ENCODE peak calls at places on chromosome 4, in six cellular contexts. One of them, this sample, is unnamed.
A peak's percentile ranks its signal among the peaks of the same experiment; 100 is the strongest.

GRCh38 chr4:152352645-152353116 is 183.2 kb downstream of the FBXW7 start:
- DNase-seq in NT2/D1: peak; percentile 11
- DNase-seq in HepG2: peak; percentile 46
- DNase-seq in HCT116: peak; percentile 81
- DNase-seq in K562: no peak
- DNase-seq in H1: no peak
- DNase-seq in this sample: peak; percentile 59

GRCh38 chr4:126733301-126733700 is 899.5 kb upstream of the INTU start:
- DNase-seq in NT2/D1: no peak
- DNase-seq in HepG2: no peak
- DNase-seq in HCT116: no peak
- DNase-seq in K562: no peak
- DNase-seq in H1: no peak
- DNase-seq in this sample: no peak

GRCh38 chr4:134756456-134756855 is 554.9 kb upstream of the PABPC4L start:
- DNase-seq in NT2/D1: no peak
- DNase-seq in HepG2: no peak
- DNase-seq in HCT116: no peak
- DNase-seq in K562: no peak
- DNase-seq in H1: no peak
- DNase-seq in this sample: no peak

GRCh38 chr4:134544303-134544761 is 342.7 kb upstream of the PABPC4L start:
- DNase-seq in NT2/D1: no peak
- DNase-seq in HepG2: no peak
- DNase-seq in HCT116: peak; percentile 23
- DNase-seq in K562: no peak
- DNase-seq in H1: no peak
- DNase-seq in this sample: no peak

GRCh38 chr4:47154816-47155370 is 123.5 kb downstream of the GABRB1 start:
- DNase-seq in NT2/D1: no peak
- DNase-seq in HepG2: no peak
- DNase-seq in HCT116: no peak
- DNase-seq in K562: no peak
- DNase-seq in H1: no peak
- DNase-seq in this sample: no peak

GRCh38 chr4:158599150-158599549 is 72.5 kb downstream of the C4orf46 start:
- DNase-seq in NT2/D1: no peak
- DNase-seq in HepG2: no peak
- DNase-seq in HCT116: no peak
- DNase-seq in K562: no peak
- DNase-seq in H1: no peak
- DNase-seq in this sample: no peak

GRCh38 chr4:153318696-153319320 is 25.7 kb upstream of the MND1 start:
- DNase-seq in NT2/D1: no peak
- DNase-seq in HepG2: peak; percentile 40
- DNase-seq in HCT116: peak; percentile 39
- DNase-seq in K562: peak; percentile 22
- DNase-seq in H1: no peak
- DNase-seq in this sample: no peak

GRCh38 chr4:92236907-92237306 is 66.9 kb upstream of the GRID2 start:
- DNase-seq in NT2/D1: no peak
- DNase-seq in HepG2: no peak
- DNase-seq in HCT116: no peak
- DNase-seq in K562: no peak
- DNase-seq in H1: no peak
- DNase-seq in this sample: no peak

GRCh38 chr4:151484396-151485102 is 75.6 kb downstream of the FHIP1A start:
- DNase-seq in NT2/D1: peak; percentile 66
- DNase-seq in HepG2: peak; percentile 38
- DNase-seq in HCT116: peak; percentile 38
- DNase-seq in K562: no peak
- DNase-seq in H1: no peak
- DNase-seq in this sample: no peak

GRCh38 chr4:30767147-30767546 is 47.0 kb downstream of the PCDH7 start:
- DNase-seq in NT2/D1: no peak
- DNase-seq in HepG2: no peak
- DNase-seq in HCT116: peak; percentile 72
- DNase-seq in K562: no peak
- DNase-seq in H1: no peak
- DNase-seq in this sample: no peak

GRCh38 chr4:73674451-73674919 is 54.2 kb upstream of the RASSF6 start:
- DNase-seq in NT2/D1: no peak
- DNase-seq in HepG2: no peak
- DNase-seq in HCT116: no peak
- DNase-seq in K562: no peak
- DNase-seq in H1: no peak
- DNase-seq in this sample: no peak

GRCh38 chr4:124711469-124712416 is 789 bp downstream of the ANKRD50 start:
- DNase-seq in NT2/D1: peak; percentile 35
- DNase-seq in HepG2: peak; percentile 41
- DNase-seq in HCT116: peak; percentile 41
- DNase-seq in K562: peak; percentile 65
- DNase-seq in H1: peak; percentile 80
- DNase-seq in this sample: no peak

GRCh38 chr4:119303587-119304305 is 18.2 kb downstream of the FABP2 start:
- DNase-seq in NT2/D1: no peak
- DNase-seq in HepG2: no peak
- DNase-seq in HCT116: no peak
- DNase-seq in K562: no peak
- DNase-seq in H1: no peak
- DNase-seq in this sample: no peak

GRCh38 chr4:88162636-88163035 is 4.2 kb upstream of the ABCG2 start:
- DNase-seq in NT2/D1: no peak
- DNase-seq in HepG2: peak; percentile 66
- DNase-seq in HCT116: no peak
- DNase-seq in K562: no peak
- DNase-seq in H1: no peak
- DNase-seq in this sample: no peak

GRCh38 chr4:88158038-88158359 is 440 bp downstream of the ABCG2 start:
- DNase-seq in NT2/D1: no peak
- DNase-seq in HepG2: no peak
- DNase-seq in HCT116: no peak
- DNase-seq in K562: no peak
- DNase-seq in H1: no peak
- DNase-seq in this sample: no peak

GRCh38 chr4:88158360-88159136 is at the start of gene ABCG2:
- DNase-seq in NT2/D1: peak; percentile 69
- DNase-seq in HepG2: peak; percentile 16
- DNase-seq in HCT116: no peak
- DNase-seq in K562: peak; percentile 72
- DNase-seq in H1: peak; percentile 80
- DNase-seq in this sample: no peak

GRCh38 chr4:88163286-88163685 is 4.8 kb upstream of the ABCG2 start:
- DNase-seq in NT2/D1: no peak
- DNase-seq in HepG2: no peak
- DNase-seq in HCT116: no peak
- DNase-seq in K562: no peak
- DNase-seq in H1: no peak
- DNase-seq in this sample: no peak

DNA sequence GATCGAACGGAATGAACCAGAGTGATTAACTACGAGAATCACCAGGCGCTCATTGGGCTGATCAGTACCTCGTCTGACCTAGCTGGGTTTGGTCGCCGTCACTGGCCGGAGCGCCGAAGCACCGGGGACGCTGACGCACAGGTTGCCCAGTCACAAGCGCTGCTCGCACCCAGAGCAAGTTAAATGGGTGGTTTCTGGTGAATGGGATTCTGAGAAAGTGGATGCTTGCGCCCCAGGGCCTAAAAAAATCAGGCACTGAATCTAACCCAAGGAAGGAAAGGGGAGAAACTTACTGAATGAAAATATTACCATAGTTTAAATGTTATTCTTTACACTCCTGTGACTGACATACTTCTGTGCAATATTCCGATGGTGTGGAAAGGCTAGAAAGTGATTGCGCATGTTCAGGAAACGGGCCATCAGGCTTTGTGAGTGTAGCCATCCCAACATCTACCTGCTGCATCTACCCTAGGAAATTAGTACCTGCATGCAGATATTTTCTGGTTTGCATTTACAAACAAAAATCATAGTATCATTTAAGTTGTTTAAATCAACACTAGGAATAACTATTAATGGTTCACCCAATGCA is 792 bp upstream of the ABCG2 start:
- DNase-seq in NT2/D1: no peak
- DNase-seq in HepG2: peak; percentile 44
- DNase-seq in HCT116: peak; percentile 36
- DNase-seq in K562: no peak
- DNase-seq in H1: no peak
- DNase-seq in this sample: no peak
- TF ChIP-seq ZNF274 in NT2/D1: no peak
- TF ChIP-seq ZNF274 in HepG2: peak; percentile 57
- TF ChIP-seq ZNF274 in HCT116: no peak
- TF ChIP-seq ZNF274 in K562: no peak
- TF ChIP-seq ZNF274 in H1: no peak
- TF ChIP-seq ZNF274 in this sample: no peak

DNA sequence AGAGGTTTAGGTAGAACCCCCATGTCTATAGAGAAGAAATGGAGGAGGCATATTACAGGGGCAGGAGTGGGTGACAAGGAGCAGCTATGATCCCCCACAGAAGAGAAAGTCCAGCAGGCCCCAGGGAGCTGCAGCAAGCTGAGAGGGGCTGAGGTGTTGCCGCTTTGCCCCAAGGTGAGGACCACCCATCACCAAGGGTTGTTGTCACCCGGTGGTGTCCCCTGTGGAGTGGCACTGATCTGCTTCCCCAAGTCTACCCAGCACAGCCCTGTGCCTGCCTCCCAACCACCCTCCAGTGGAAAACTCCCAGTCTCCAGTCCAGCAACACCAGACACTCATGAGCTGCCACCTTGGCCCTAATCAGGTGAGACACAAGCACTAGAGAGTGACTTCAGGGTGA is 149.3 kb upstream of the NOCT start:
- DNase-seq in NT2/D1: no peak
- DNase-seq in HepG2: no peak
- DNase-seq in HCT116: no peak
- DNase-seq in K562: no peak
- DNase-seq in H1: no peak
- DNase-seq in this sample: no peak
- TF ChIP-seq ZNF274 in NT2/D1: no peak
- TF ChIP-seq ZNF274 in HepG2: no peak
- TF ChIP-seq ZNF274 in HCT116: no peak
- TF ChIP-seq ZNF274 in K562: no peak
- TF ChIP-seq ZNF274 in H1: no peak
- TF ChIP-seq ZNF274 in this sample: no peak

GRCh38 chr4:38867478-38868054 is at the start of gene FAM114A1:
- DNase-seq in NT2/D1: no peak
- DNase-seq in HepG2: peak; percentile 51
- DNase-seq in HCT116: no peak
- DNase-seq in K562: peak; percentile 95
- DNase-seq in H1: peak; percentile 77
- DNase-seq in this sample: no peak
- TF ChIP-seq ZNF274 in NT2/D1: no peak
- TF ChIP-seq ZNF274 in HepG2: no peak
- TF ChIP-seq ZNF274 in HCT116: no peak
- TF ChIP-seq ZNF274 in K562: no peak
- TF ChIP-seq ZNF274 in H1: no peak
- TF ChIP-seq ZNF274 in this sample: no peak

GRCh38 chr4:139712882-139713281 is 47.3 kb downstream of the MGST2 start:
- DNase-seq in NT2/D1: no peak
- DNase-seq in HepG2: no peak
- DNase-seq in HCT116: no peak
- DNase-seq in K562: no peak
- DNase-seq in H1: no peak
- DNase-seq in this sample: no peak

GRCh38 chr4:139711461-139711860 is 45.8 kb downstream of the MGST2 start:
- DNase-seq in NT2/D1: no peak
- DNase-seq in HepG2: no peak
- DNase-seq in HCT116: no peak
- DNase-seq in K562: no peak
- DNase-seq in H1: no peak
- DNase-seq in this sample: no peak

GRCh38 chr4:139704915-139705485 is 39.4 kb downstream of the MGST2 start:
- DNase-seq in NT2/D1: no peak
- DNase-seq in HepG2: peak; percentile 44
- DNase-seq in HCT116: peak; percentile 23
- DNase-seq in K562: peak; percentile 39
- DNase-seq in H1: no peak
- DNase-seq in this sample: no peak

GRCh38 chr4:139709660-139710059 is 44.0 kb downstream of the MGST2 start:
- DNase-seq in NT2/D1: no peak
- DNase-seq in HepG2: no peak
- DNase-seq in HCT116: no peak
- DNase-seq in K562: no peak
- DNase-seq in H1: no peak
- DNase-seq in this sample: no peak

GRCh38 chr4:139710073-139710472 is 44.5 kb downstream of the MGST2 start:
- DNase-seq in NT2/D1: no peak
- DNase-seq in HepG2: no peak
- DNase-seq in HCT116: no peak
- DNase-seq in K562: no peak
- DNase-seq in H1: no peak
- DNase-seq in this sample: no peak
- TF ChIP-seq ZNF274 in NT2/D1: no peak
- TF ChIP-seq ZNF274 in HepG2: no peak
- TF ChIP-seq ZNF274 in HCT116: no peak
- TF ChIP-seq ZNF274 in K562: no peak
- TF ChIP-seq ZNF274 in H1: no peak
- TF ChIP-seq ZNF274 in this sample: no peak

This sample was measured in GM12878.